ENCODE peak calls at places on chromosomes 12 and 14, in four cellular contexts. One of them, this sample, is unnamed. For H3K4me1, the result is how much of the 10 kb centered on the place peaks cover.

GRCh38 chr12:15152864-15153263 is 68.4 kb downstream of the RERG start:
- DNase-seq in pancreas: no peak
- DNase-seq in iPS DF 6.9: no peak
- DNase-seq in fibroblast of lung: peak
- DNase-seq in this sample: no peak

GRCh38 chr14:51145246-51145645 is 50.3 kb upstream of the TRIM9 start:
- DNase-seq in pancreas: no peak
- DNase-seq in iPS DF 6.9: no peak
- DNase-seq in fibroblast of lung: peak
- DNase-seq in this sample: no peak

GRCh38 chr12:14998941-14999340 is 26.1 kb downstream of the PDE6H start:
- DNase-seq in pancreas: no peak
- DNase-seq in iPS DF 6.9: no peak
- DNase-seq in fibroblast of lung: no peak
- DNase-seq in this sample: no peak

GRCh38 chr14:73418227-73418626 is 40.1 kb downstream of the NUMB start:
- DNase-seq in pancreas: no peak
- DNase-seq in iPS DF 6.9: no peak
- DNase-seq in fibroblast of lung: no peak
- DNase-seq in this sample: no peak

GRCh38 chr12:131378176-131378842 is 332.6 kb upstream of the SFSWAP start:
- DNase-seq in pancreas: no peak
- DNase-seq in iPS DF 6.9: no peak
- DNase-seq in fibroblast of lung: no peak
- DNase-seq in this sample: no peak

GRCh38 chr12:12999276-12999958 is 648 bp downstream of the HEBP1 start:
- DNase-seq in pancreas: no peak
- DNase-seq in iPS DF 6.9: no peak
- DNase-seq in fibroblast of lung: peak
- DNase-seq in this sample: peak

GRCh38 chr14:23407516-23408306 is at the start of gene MYH6:
- DNase-seq in pancreas: no peak
- DNase-seq in iPS DF 6.9: no peak
- DNase-seq in fibroblast of lung: no peak
- DNase-seq in this sample: no peak

GRCh38 chr12:124396544-124397398 is 101.9 kb downstream of the RFLNA start:
- DNase-seq in pancreas: peak
- DNase-seq in iPS DF 6.9: no peak
- DNase-seq in fibroblast of lung: no peak
- DNase-seq in this sample: peak

GRCh38 chr12:24560867-24561266 is 388.0 kb downstream of the BCAT1 start:
- DNase-seq in pancreas: no peak
- DNase-seq in iPS DF 6.9: no peak
- DNase-seq in fibroblast of lung: peak
- DNase-seq in this sample: no peak

GRCh38 chr12:105559292-105559691 is 228.8 kb downstream of the C12orf75 start:
- DNase-seq in pancreas: no peak
- DNase-seq in iPS DF 6.9: no peak
- DNase-seq in fibroblast of lung: no peak
- DNase-seq in this sample: no peak

GRCh38 chr12:24500466-24501232 is 448.3 kb downstream of the BCAT1 start:
- DNase-seq in pancreas: no peak
- DNase-seq in iPS DF 6.9: no peak
- DNase-seq in fibroblast of lung: peak
- DNase-seq in this sample: no peak

GRCh38 chr12:82937151-82937550 is 250.4 kb downstream of the TMTC2 start:
- DNase-seq in pancreas: no peak
- DNase-seq in iPS DF 6.9: no peak
- DNase-seq in fibroblast of lung: peak
- DNase-seq in this sample: no peak

GRCh38 chr14:36519431-36520321 is at the start of gene NKX2-1:
- DNase-seq in pancreas: no peak
- DNase-seq in iPS DF 6.9: no peak
- DNase-seq in fibroblast of lung: no peak
- DNase-seq in this sample: no peak

DNA sequence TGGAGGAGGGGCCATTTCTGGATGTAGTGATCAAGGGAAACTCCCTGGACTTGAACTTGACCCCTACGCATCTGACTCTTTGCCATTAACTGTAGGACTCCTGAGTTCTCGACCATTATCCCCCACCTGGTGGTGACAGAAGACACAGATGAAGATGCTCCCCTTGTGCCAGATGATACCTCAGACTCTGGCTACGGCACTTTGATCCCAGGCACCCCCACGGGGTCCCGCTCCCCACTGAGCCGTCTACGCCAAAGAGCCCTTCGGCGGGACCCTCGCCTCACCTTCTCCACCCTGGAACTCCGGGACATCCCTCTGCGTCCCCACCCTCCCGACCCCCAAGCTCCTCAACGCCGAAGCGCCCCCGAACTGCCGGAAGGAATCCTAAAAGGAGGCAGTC is 14.7 kb downstream of the TNFRSF1A start:
- DNase-seq in pancreas: no peak
- DNase-seq in iPS DF 6.9: no peak
- DNase-seq in fibroblast of lung: no peak
- DNase-seq in this sample: no peak
- H3K4me1 ChIP-seq in pancreas: under half
- H3K4me1 ChIP-seq in iPS DF 6.9: under half
- H3K4me1 ChIP-seq in fibroblast of lung: under half
- H3K4me1 ChIP-seq in this sample: half or more

GRCh38 chr14:92952497-92953298 is 29.7 kb downstream of the CHGA start:
- DNase-seq in pancreas: no peak
- DNase-seq in iPS DF 6.9: no peak
- DNase-seq in fibroblast of lung: no peak
- DNase-seq in this sample: no peak
- H3K4me3 ChIP-seq in pancreas: no peak
- H3K4me3 ChIP-seq in iPS DF 6.9: no peak
- H3K4me3 ChIP-seq in fibroblast of lung: no peak
- H3K4me3 ChIP-seq in this sample: no peak

GRCh38 chr14:64706119-64706465 is 1.9 kb downstream of the PLEKHG3 start:
- DNase-seq in pancreas: no peak
- DNase-seq in iPS DF 6.9: no peak
- DNase-seq in fibroblast of lung: no peak
- DNase-seq in this sample: no peak

GRCh38 chr14:64708148-64709004 is 4.2 kb downstream of the PLEKHG3 start:
- DNase-seq in pancreas: peak
- DNase-seq in iPS DF 6.9: no peak
- DNase-seq in fibroblast of lung: no peak
- DNase-seq in this sample: no peak

GRCh38 chr14:64707661-64708060 is 3.4 kb downstream of the PLEKHG3 start:
- DNase-seq in pancreas: no peak
- DNase-seq in iPS DF 6.9: no peak
- DNase-seq in fibroblast of lung: peak
- DNase-seq in this sample: no peak

GRCh38 chr14:64705406-64706118 is 1.3 kb downstream of the PLEKHG3 start:
- DNase-seq in pancreas: no peak
- DNase-seq in iPS DF 6.9: no peak
- DNase-seq in fibroblast of lung: no peak
- DNase-seq in this sample: no peak

DNA sequence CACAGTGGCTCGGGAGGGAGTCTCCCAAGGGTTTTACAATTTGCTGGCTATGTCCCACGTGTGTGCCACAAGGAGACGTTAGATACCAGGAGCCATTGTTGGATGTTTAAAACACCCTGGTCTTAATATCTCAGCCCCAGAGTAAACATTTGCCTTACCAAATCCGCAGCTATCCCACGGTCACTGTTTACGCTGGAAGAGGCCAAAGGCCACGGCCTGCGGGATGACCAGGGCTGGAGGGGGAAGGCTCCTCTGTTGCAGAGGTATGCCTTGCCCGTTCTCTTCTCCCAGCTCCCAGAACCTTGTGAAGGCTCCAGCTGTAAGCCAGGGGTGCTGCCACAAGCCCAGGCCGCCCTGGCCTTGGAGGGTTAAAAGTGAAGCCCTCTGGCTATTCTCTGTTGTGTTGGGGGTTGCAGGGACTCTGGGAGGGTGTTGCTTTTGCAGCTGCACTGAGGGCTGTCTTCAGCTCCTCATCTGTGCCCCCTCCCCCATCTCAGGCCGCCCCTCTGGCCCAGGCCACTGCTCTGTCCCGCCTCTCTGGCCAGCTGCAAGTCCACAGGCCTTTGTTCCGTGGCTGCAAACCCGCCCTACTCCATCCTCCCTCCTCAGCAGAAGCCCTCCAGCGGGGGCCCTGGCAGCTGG is 2.4 kb downstream of the PLEKHG3 start:
- DNase-seq in pancreas: no peak
- DNase-seq in iPS DF 6.9: no peak
- DNase-seq in fibroblast of lung: no peak
- DNase-seq in this sample: peak
- H3K4me1 ChIP-seq in pancreas: under half
- H3K4me1 ChIP-seq in iPS DF 6.9: under half
- H3K4me1 ChIP-seq in fibroblast of lung: under half
- H3K4me1 ChIP-seq in this sample: under half

DNA sequence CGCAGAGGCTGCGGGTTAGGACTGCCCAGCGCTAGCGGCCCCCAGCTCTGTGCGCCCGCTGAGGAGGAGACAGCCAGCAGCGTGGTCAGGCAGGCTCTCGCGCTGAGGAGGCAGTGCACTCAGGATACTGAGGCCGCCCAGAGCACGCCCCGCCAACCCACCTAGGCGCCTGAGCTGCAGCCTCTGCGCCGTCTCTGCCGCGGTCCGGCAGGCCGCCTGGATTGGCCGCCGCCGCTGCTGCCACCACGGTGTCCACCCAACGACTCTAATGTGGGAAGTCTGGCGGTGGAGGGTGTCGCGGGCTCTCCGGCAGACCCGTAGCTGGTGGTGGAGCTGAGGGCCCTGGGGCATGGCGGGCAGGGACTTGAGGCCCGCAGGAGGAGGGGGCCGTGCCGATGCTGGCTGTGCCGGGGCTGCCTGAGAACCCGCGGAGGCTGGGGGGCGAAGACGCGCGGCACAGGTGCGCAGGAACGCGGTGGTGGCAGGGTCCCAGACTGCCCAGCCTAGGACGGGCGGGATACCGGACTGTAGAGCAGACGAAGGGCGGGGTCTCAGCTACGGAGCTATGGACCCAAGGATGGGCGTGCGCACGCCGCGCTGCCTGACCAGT is 69.9 kb downstream of the ASCL4 start:
- DNase-seq in pancreas: peak
- DNase-seq in iPS DF 6.9: no peak
- DNase-seq in fibroblast of lung: no peak
- DNase-seq in this sample: no peak
- H3K4me3 ChIP-seq in pancreas: peak
- H3K4me3 ChIP-seq in iPS DF 6.9: peak
- H3K4me3 ChIP-seq in fibroblast of lung: peak
- H3K4me3 ChIP-seq in this sample: peak

DNA sequence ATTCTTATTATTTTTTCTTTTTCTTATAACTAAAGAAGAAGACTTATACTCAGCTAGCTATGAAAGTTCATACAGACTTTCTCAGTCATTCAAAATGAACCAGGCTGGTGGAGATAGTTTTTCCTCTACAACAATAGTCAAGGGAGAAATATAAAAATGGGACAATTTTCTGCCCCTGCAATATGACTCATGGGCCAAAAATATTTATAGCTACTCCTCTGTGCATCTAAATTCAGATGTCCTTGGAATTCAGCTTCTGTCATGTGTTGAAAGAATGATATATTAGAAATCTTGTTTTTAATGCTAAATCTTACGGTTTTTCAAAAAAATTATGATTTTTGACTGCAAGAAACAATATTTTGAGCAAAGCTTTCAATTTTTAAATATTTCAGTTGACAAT is 237.2 kb upstream of the SYT10 start:
- DNase-seq in pancreas: no peak
- DNase-seq in iPS DF 6.9: no peak
- DNase-seq in fibroblast of lung: no peak
- DNase-seq in this sample: no peak
- H3K4me1 ChIP-seq in pancreas: under half
- H3K4me1 ChIP-seq in iPS DF 6.9: under half
- H3K4me1 ChIP-seq in fibroblast of lung: under half
- H3K4me1 ChIP-seq in this sample: under half

GRCh38 chr12:120150919-120151525 is 34.5 kb upstream of the RAB35 start:
- DNase-seq in pancreas: no peak
- DNase-seq in iPS DF 6.9: no peak
- DNase-seq in fibroblast of lung: no peak
- DNase-seq in this sample: no peak
- H3K4me3 ChIP-seq in pancreas: no peak
- H3K4me3 ChIP-seq in iPS DF 6.9: no peak
- H3K4me3 ChIP-seq in fibroblast of lung: no peak
- H3K4me3 ChIP-seq in this sample: no peak

GRCh38 chr14:68557648-68558047 is 235.2 kb downstream of the ZFP36L1 start:
- DNase-seq in pancreas: no peak
- DNase-seq in iPS DF 6.9: no peak
- DNase-seq in fibroblast of lung: no peak
- DNase-seq in this sample: no peak

GRCh38 chr14:68562911-68563255 is 230.0 kb downstream of the ZFP36L1 start:
- DNase-seq in pancreas: no peak
- DNase-seq in iPS DF 6.9: no peak
- DNase-seq in fibroblast of lung: no peak
- DNase-seq in this sample: no peak

GRCh38 chr14:68561531-68562007 is 231.3 kb downstream of the ZFP36L1 start:
- DNase-seq in pancreas: no peak
- DNase-seq in iPS DF 6.9: no peak
- DNase-seq in fibroblast of lung: no peak
- DNase-seq in this sample: no peak

GRCh38 chr14:68558096-68558495 is 234.8 kb downstream of the ZFP36L1 start:
- DNase-seq in pancreas: no peak
- DNase-seq in iPS DF 6.9: no peak
- DNase-seq in fibroblast of lung: no peak
- DNase-seq in this sample: no peak

GRCh38 chr14:68559949-68560348 is 232.9 kb downstream of the ZFP36L1 start:
- DNase-seq in pancreas: no peak
- DNase-seq in iPS DF 6.9: no peak
- DNase-seq in fibroblast of lung: no peak
- DNase-seq in this sample: no peak
- H3K4me1 ChIP-seq in pancreas: under half
- H3K4me1 ChIP-seq in iPS DF 6.9: under half
- H3K4me1 ChIP-seq in fibroblast of lung: under half
- H3K4me1 ChIP-seq in this sample: under half

DNA sequence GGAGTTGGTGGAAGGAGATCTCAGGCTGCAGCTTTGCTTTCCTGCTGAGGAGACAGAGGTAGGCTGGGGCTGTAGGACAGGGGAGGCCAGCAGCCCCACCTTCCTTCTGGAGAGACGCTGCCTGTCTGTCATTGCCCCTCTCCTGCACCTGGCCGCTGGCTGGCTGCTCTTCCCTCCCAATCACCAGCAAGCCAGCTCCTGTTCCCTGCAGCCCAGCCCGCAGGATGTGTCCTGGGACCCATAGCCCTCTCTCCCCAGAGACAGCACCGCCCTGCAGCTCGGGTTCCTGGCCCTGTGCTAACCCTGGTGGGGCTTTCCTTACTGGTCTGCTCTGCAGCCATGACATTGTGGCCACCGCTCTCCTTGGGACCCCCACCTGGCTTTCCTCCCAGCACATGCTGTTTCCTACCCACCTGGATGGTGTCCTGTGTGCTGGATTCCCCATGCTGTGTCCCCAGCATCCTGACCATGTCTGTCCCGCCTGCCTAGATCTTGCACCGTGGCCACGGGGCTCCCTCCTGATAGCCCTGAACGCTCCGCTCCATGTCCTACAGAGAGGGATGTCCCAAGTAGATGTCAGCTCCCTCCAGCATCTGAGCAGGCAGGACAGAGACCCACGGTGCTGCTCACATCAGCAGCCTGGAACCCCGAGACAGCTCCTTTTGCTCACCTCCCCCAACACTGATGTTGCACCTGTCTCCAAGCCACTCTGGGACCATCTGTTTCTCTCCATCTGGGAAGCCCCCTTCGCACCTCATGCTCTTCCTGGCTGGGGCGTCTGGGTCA is 1.2 kb upstream of the MTA1 start:
- DNase-seq in pancreas: no peak
- DNase-seq in iPS DF 6.9: no peak
- DNase-seq in fibroblast of lung: no peak
- DNase-seq in this sample: no peak
- H3K4me3 ChIP-seq in pancreas: peak
- H3K4me3 ChIP-seq in iPS DF 6.9: no peak
- H3K4me3 ChIP-seq in fibroblast of lung: peak
- H3K4me3 ChIP-seq in this sample: peak